ENCODE peak calls at places on chromosomes 13 and 19, in six cellular contexts. S is astrocyte of the spinal cord; K is Caco-2; Q is colonic mucosa; H is PC-3; L is CD8-positive, alpha-beta T cell. I is an unnamed sample.
A peak's percentile ranks its signal among the peaks of the same experiment; 100 is the strongest.

GRCh38 chr19:15836345-15836594 is 20.8 kb upstream of the OR10H1 start:
- DNase-seq in S (no peak), K (no peak), Q (no peak), H (no peak), L (no peak), I (no peak)

GRCh38 chr13:98570929-98571372 is 6.0 kb downstream of the STK24 start:
- DNase-seq in S (peak; percentile 50), K (no peak), Q (peak; percentile 57), H (peak; percentile 89), L (no peak), I (no peak)

GRCh38 chr19:35760711-35761349 is 2.9 kb downstream of the PROSER3 start:
- DNase-seq in S (no peak), K (no peak), Q (no peak), H (peak; percentile 83), L (no peak), I (no peak)

GRCh38 chr13:20953245-20953931 is 50.8 kb upstream of the XPO4 start:
- DNase-seq in S (no peak), K (peak; percentile 64), Q (no peak), H (no peak), L (no peak), I (no peak)

GRCh38 chr13:94712812-94713555 is 639 bp upstream of the SOX21 start:
- DNase-seq in S (peak; percentile 77), K (peak; percentile 30), Q (no peak), H (peak; percentile 74), L (no peak), I (peak; percentile 52)

GRCh38 chr13:111531505-111531904 is 211.1 kb downstream of the TEX29 start:
- DNase-seq in S (no peak), K (no peak), Q (no peak), H (peak; percentile 26), L (no peak), I (no peak)

GRCh38 chr19:38046254-38047047 is 139.4 kb downstream of the SIPA1L3 start:
- DNase-seq in S (no peak), K (no peak), Q (peak; percentile 31), H (no peak), L (no peak), I (no peak)

GRCh38 chr19:31578326-31578725 is 229.1 kb upstream of the TSHZ3 start:
- DNase-seq in S (no peak), K (no peak), Q (no peak), H (no peak), L (no peak), I (no peak)

GRCh38 chr13:28744656-28745055 is 25.9 kb upstream of the SLC46A3 start:
- DNase-seq in S (no peak), K (no peak), Q (no peak), H (no peak), L (no peak), I (no peak)

GRCh38 chr13:94332360-94333040 is 147.0 kb downstream of the DCT start:
- DNase-seq in S (no peak), K (no peak), Q (no peak), H (no peak), L (no peak), I (no peak)

GRCh38 chr13:40127476-40127875 is 472.0 kb downstream of the COG6 start:
- DNase-seq in S (no peak), K (no peak), Q (no peak), H (no peak), L (no peak), I (no peak)

GRCh38 chr19:2663920-2664571 is 38.4 kb downstream of the GNG7 start:
- DNase-seq in S (no peak), K (no peak), Q (no peak), H (no peak), L (no peak), I (peak; percentile 14)

GRCh38 chr19:5588441-5588840 is 20.7 kb upstream of the TINCR start:
- DNase-seq in S (peak; percentile 81), K (no peak), Q (no peak), H (no peak), L (no peak), I (no peak)

GRCh38 chr13:107466326-107466725 is 749.0 kb downstream of the LIG4 start:
- DNase-seq in S (peak; percentile 68), K (no peak), Q (no peak), H (peak; percentile 71), L (no peak), I (no peak)

GRCh38 chr19:38869160-38869835 is 8.8 kb downstream of the RINL start:
- DNase-seq in S (no peak), K (no peak), Q (peak; percentile 41), H (no peak), L (no peak), I (no peak)

GRCh38 chr13:106424805-106425204 is 110.7 kb downstream of the EFNB2 start:
- DNase-seq in S (no peak), K (no peak), Q (no peak), H (peak; percentile 51), L (no peak), I (no peak)

GRCh38 chr19:45574526-45574925 is 10.1 kb downstream of the OPA3 start:
- DNase-seq in S (no peak), K (no peak), Q (no peak), H (no peak), L (no peak), I (no peak)

GRCh38 chr13:99953138-99953755 is 18.3 kb downstream of the ZIC5 start:
- DNase-seq in S (no peak), K (no peak), Q (no peak), H (no peak), L (no peak), I (no peak)

GRCh38 chr19:11475861-11476260 is 5.0 kb downstream of the ELAVL3 start:
- DNase-seq in S (no peak), K (no peak), Q (no peak), H (no peak), L (no peak), I (no peak)

GRCh38 chr19:41616785-41617621 is 9.9 kb downstream of the CEACAM4 start:
- DNase-seq in S (no peak), K (peak; percentile 62), Q (no peak), H (peak; percentile 44), L (no peak), I (no peak)

GRCh38 chr13:37617162-37617561 is 18.6 kb upstream of the POSTN start:
- DNase-seq in S (peak; percentile 76), K (peak; percentile 11), Q (no peak), H (peak; percentile 39), L (no peak), I (no peak)

GRCh38 chr13:114081761-114082681 is 50.4 kb downstream of the RASA3 start:
- DNase-seq in S (no peak), K (no peak), Q (no peak), H (no peak), L (no peak), I (no peak)

GRCh38 chr19:2484178-2484937 is 8.4 kb downstream of the GADD45B start:
- DNase-seq in S (no peak), K (no peak), Q (no peak), H (no peak), L (no peak), I (no peak)

GRCh38 chr19:35030257-35031071 is at the start of gene SCN1B:
- DNase-seq in S (peak; percentile 67), K (peak; percentile 83), Q (no peak), H (peak; percentile 60), L (peak; percentile 56), I (peak; percentile 38)

GRCh38 chr13:88235441-88235840 is 564.3 kb downstream of the SLITRK5 start:
- DNase-seq in S (no peak), K (no peak), Q (no peak), H (no peak), L (no peak), I (no peak)

GRCh38 chr19:33132021-33132420 is at the start of gene WDR88:
- DNase-seq in S (no peak), K (no peak), Q (no peak), H (no peak), L (no peak), I (no peak)

GRCh38 chr19:33134571-33135041 is 2.7 kb downstream of the WDR88 start:
- DNase-seq in S (no peak), K (no peak), Q (no peak), H (no peak), L (peak; percentile 20), I (no peak)

GRCh38 chr19:33130433-33130832 is 1.5 kb upstream of the WDR88 start:
- DNase-seq in S (no peak), K (no peak), Q (no peak), H (no peak), L (no peak), I (no peak)

GRCh38 chr19:33133438-33134031 is 1.6 kb downstream of the WDR88 start:
- DNase-seq in S (peak; percentile 1), K (peak; percentile 40), Q (no peak), H (no peak), L (no peak), I (no peak)

DNA sequence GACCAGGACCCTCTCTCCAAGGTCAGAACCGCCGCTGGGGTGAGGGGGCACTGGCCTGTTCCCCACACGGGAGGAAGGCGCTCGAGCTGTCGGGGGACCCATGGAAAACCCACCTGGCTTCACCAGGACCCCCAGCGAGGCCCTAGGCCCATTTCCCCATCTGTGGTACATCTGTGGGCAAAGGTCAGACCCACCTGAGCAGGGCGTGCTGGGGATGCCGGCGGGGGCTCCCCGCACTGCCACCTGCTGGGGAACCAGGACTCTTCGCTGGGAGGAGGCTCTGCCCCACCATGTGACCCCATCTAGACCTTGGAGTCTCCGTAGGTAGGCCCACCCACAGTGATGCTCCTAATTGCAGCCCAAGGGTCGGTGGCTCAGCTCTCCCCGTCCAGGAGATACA is 511 bp downstream of the WDR88 start:
- DNase-seq in S (no peak), K (peak; percentile 40), Q (no peak), H (no peak), L (no peak), I (no peak)
- TF ChIP-seq CTCF in S (peak; percentile 45), K (peak; percentile 26), Q (no peak), H (peak; percentile 44), L (no peak), I (peak; percentile 33)

GRCh38 chr13:51041710-51042109 is 69.4 kb downstream of the C13orf42 start:
- DNase-seq in S (no peak), K (no peak), Q (no peak), H (no peak), L (no peak), I (no peak)

GRCh38 chr13:51047434-51048165 is 63.5 kb downstream of the C13orf42 start:
- DNase-seq in S (no peak), K (no peak), Q (no peak), H (no peak), L (no peak), I (no peak)

GRCh38 chr13:51045450-51045849 is 65.6 kb downstream of the C13orf42 start:
- DNase-seq in S (no peak), K (no peak), Q (no peak), H (no peak), L (no peak), I (no peak)

GRCh38 chr13:51041126-51041525 is 69.9 kb downstream of the C13orf42 start:
- DNase-seq in S (no peak), K (no peak), Q (no peak), H (no peak), L (no peak), I (no peak)

GRCh38 chr13:51044023-51044665 is 66.9 kb downstream of the C13orf42 start:
- DNase-seq in S (no peak), K (peak; percentile 42), Q (no peak), H (no peak), L (no peak), I (no peak)
- TF ChIP-seq CTCF in S (no peak), K (peak; percentile 72), Q (no peak), H (peak; percentile 23), L (no peak), I (no peak)

GRCh38 chr19:28727133-28727834 is 485.7 kb downstream of the UQCRFS1 start:
- DNase-seq in S (no peak), K (no peak), Q (no peak), H (no peak), L (no peak), I (no peak)
- TF ChIP-seq CTCF in S (no peak), K (no peak), Q (no peak), H (no peak), L (no peak), I (no peak)

GRCh38 chr13:101433895-101434294 is 17.6 kb upstream of the NALCN start:
- DNase-seq in S (no peak), K (no peak), Q (no peak), H (peak; percentile 23), L (no peak), I (no peak)
- TF ChIP-seq CTCF in S (no peak), K (no peak), Q (no peak), H (no peak), L (no peak), I (no peak)